ENCODE peak calls at places on chromosomes 6 and 20, in four cellular contexts. A is IMR-90, I is mesendoderm, O is H1. D is an unnamed sample.

GRCh38 chr6:136921521-136921935 is 573 bp upstream of the SLC35D3 start:
- DNase-seq in A (no peak), I (peak), O (peak), D (peak)

GRCh38 chr6:53065266-53066058 is at the start of gene FBXO9:
- DNase-seq in A (no peak), I (peak), O (peak), D (peak)

GRCh38 chr20:12372557-12372956 is 454.9 kb downstream of the BTBD3 start:
- DNase-seq in A (no peak), I (no peak), O (no peak), D (no peak)

GRCh38 chr20:47540443-47541354 is 39.0 kb downstream of the NCOA3 start:
- DNase-seq in A (peak), I (peak), O (no peak), D (no peak)

GRCh38 chr6:90497411-90497810 is 89.5 kb downstream of the MAP3K7 start:
- DNase-seq in A (no peak), I (no peak), O (no peak), D (no peak)

GRCh38 chr6:132041706-132042105 is 90.5 kb upstream of the CCN2 start:
- DNase-seq in A (peak), I (no peak), O (no peak), D (no peak)

GRCh38 chr6:92377137-92377536 is 1042.2 kb downstream of the EPHA7 start:
- DNase-seq in A (no peak), I (no peak), O (no peak), D (no peak)

GRCh38 chr6:13712485-13712990 is 903 bp upstream of the RANBP9 start:
- DNase-seq in A (peak), I (no peak), O (no peak), D (no peak)

GRCh38 chr6:48560408-48560807 is 449.4 kb upstream of the PTCHD4 start:
- DNase-seq in A (peak), I (peak), O (no peak), D (no peak)

GRCh38 chr6:1188199-1188598 is 123.7 kb upstream of the FOXQ1 start:
- DNase-seq in A (no peak), I (no peak), O (no peak), D (no peak)

GRCh38 chr6:28218312-28219248 is 6.5 kb upstream of the ZSCAN9 start:
- DNase-seq in A (peak), I (peak), O (peak), D (peak)

GRCh38 chr20:44081888-44082287 is 105.1 kb downstream of the JPH2 start:
- DNase-seq in A (no peak), I (no peak), O (no peak), D (no peak)

GRCh38 chr6:55388161-55388560 is 60.9 kb downstream of the GFRAL start:
- DNase-seq in A (peak), I (no peak), O (no peak), D (no peak)

GRCh38 chr6:96940322-96940721 is 15.8 kb downstream of the KLHL32 start:
- DNase-seq in A (no peak), I (peak), O (no peak), D (no peak)

GRCh38 chr6:168417158-168417557 is 23.8 kb upstream of the SMOC2 start:
- DNase-seq in A (no peak), I (peak), O (peak), D (no peak)

GRCh38 chr20:32152421-32153155 is 43.1 kb downstream of the TM9SF4 start:
- DNase-seq in A (no peak), I (no peak), O (no peak), D (no peak)

GRCh38 chr6:13614126-13614925 is 809 bp upstream of the NOL7 start:
- DNase-seq in A (no peak), I (no peak), O (no peak), D (no peak)

GRCh38 chr6:16591681-16592549 is 169.3 kb downstream of the ATXN1 start:
- DNase-seq in A (no peak), I (no peak), O (no peak), D (no peak)

GRCh38 chr6:115441671-115442070 is 619.0 kb downstream of the FRK start:
- DNase-seq in A (no peak), I (no peak), O (no peak), D (no peak)

GRCh38 chr6:25788305-25788922 is 33.9 kb downstream of the SLC17A4 start:
- DNase-seq in A (peak), I (peak), O (peak), D (peak)

GRCh38 chr6:165184192-165184979 is 125.0 kb downstream of the C6orf118 start:
- DNase-seq in A (no peak), I (no peak), O (no peak), D (no peak)

GRCh38 chr6:97186416-97186999 is 96.5 kb downstream of the MMS22L start:
- DNase-seq in A (peak), I (peak), O (peak), D (peak)

GRCh38 chr20:8540466-8540865 is 408.4 kb downstream of the PLCB1 start:
- DNase-seq in A (no peak), I (no peak), O (no peak), D (no peak)

GRCh38 chr6:132126150-132126549 is 175.0 kb upstream of the CCN2 start:
- DNase-seq in A (no peak), I (no peak), O (no peak), D (no peak)

GRCh38 chr20:3739054-3739925 is 6.8 kb downstream of the HSPA12B start:
- DNase-seq in A (no peak), I (no peak), O (no peak), D (peak)

GRCh38 chr6:110618591-110619267 is 142.3 kb upstream of the SLC22A16 start:
- DNase-seq in A (peak), I (peak), O (no peak), D (no peak)

GRCh38 chr20:4216866-4217265 is 201.5 kb upstream of the RNF24 start:
- DNase-seq in A (no peak), I (no peak), O (no peak), D (no peak)

GRCh38 chr6:5723905-5724691 is 282.6 kb downstream of the NRN1 start:
- DNase-seq in A (no peak), I (no peak), O (no peak), D (no peak)
- H3K4me2 ChIP-seq in A (no peak), I (no peak), O (peak), D (no peak)

GRCh38 chr6:87334683-87335082 is 5.6 kb upstream of the GJB7 start:
- DNase-seq in A (peak), I (peak), O (no peak), D (no peak)
- H3K56ac ChIP-seq in A (no peak), I (no peak), O (no peak), D (no peak)

GRCh38 chr6:34568341-34568680 is 12.2 kb upstream of the SPDEF start:
- DNase-seq in A (no peak), I (no peak), O (no peak), D (no peak)
- H3K23ac ChIP-seq in A (no peak), I (no peak), O (no peak), D (no peak)

GRCh38 chr20:53148764-53149163 is 176.6 kb downstream of the TSHZ2 start:
- DNase-seq in A (no peak), I (no peak), O (no peak), D (no peak)
- H3K4me2 ChIP-seq in A (no peak), I (no peak), O (no peak), D (no peak)

DNA sequence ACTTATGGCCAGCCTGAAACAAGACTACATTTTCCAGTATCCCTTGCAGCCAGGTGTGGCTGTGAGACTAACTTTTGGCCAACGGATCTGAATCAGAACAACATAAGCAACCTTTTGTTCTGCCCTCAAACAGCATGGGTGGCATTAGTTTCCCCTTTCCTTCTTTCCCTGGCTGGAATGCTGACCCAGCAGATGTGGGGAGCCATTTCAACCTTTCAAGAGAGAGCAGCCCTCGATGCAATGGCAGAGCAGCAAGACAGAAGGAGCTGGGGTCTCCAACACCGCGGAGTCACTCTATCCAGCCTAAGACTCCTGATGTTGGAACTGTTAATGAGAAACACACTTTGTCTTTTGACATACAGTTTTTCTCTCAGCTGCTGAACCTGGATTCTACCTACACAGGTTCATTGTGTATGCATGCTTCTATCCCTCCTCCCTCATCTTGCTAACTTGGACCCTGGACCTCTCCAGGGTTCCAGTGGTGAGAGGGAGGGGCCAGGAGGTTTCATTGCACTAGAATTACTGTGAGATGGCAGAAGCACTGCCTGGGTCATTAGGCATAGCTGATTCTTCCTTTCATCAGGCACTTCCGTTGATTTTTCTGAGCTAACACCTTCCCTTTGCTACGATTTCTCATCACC is 28.8 kb upstream of the DDR1 start:
- DNase-seq in A (no peak), I (no peak), O (no peak), D (no peak)
- H3K56ac ChIP-seq in A (no peak), I (no peak), O (no peak), D (no peak)

D was measured in H9.